ENCODE peak calls at places on chromosomes 3 and 15, in six cellular contexts. D is endodermal cell, J is BJ, U is astrocyte, A is HFF-Myc, X is dorsolateral prefrontal cortex. R is an unnamed sample.

GRCh38 chr15:100002091-100002620 is 268.9 kb upstream of the LYSMD4 start:
- DNase-seq in D (no peak), U (no peak), A (no peak), X (no peak), J (no peak), R (no peak)

GRCh38 chr3:156606729-156607128 is 51.8 kb upstream of the SSR3 start:
- DNase-seq in U (no peak), J (no peak), A (no peak), D (no peak), X (no peak), R (no peak)

GRCh38 chr3:13475871-13476590 is 4.1 kb upstream of the HDAC11 start:
- DNase-seq in X (peak), J (no peak), A (no peak), U (no peak), D (no peak), R (no peak)

GRCh38 chr15:41969851-41970431 is 2.4 kb downstream of the EHD4 start:
- DNase-seq in D (peak), A (no peak), J (no peak), X (no peak), U (peak), R (no peak)

GRCh38 chr3:176663819-176664218 is 533.5 kb downstream of the TBL1XR1 start:
- DNase-seq in U (peak), J (peak), X (no peak), D (no peak), A (peak), R (peak)

GRCh38 chr3:71389911-71390573 is 193.5 kb downstream of the FOXP1 start:
- DNase-seq in A (no peak), D (peak), X (no peak), J (no peak), U (peak), R (no peak)

GRCh38 chr15:76140069-76140454 is 80.3 kb downstream of the TMEM266 start:
- DNase-seq in A (no peak), X (no peak), D (peak), J (no peak), U (no peak), R (no peak)

GRCh38 chr3:119497824-119498187 is 541 bp upstream of the TIMMDC1 start:
- DNase-seq in X (no peak), U (peak), J (no peak), D (peak), A (no peak), R (no peak)

GRCh38 chr3:165256554-165256953 is 60.4 kb upstream of the SLITRK3 start:
- DNase-seq in J (no peak), A (no peak), U (no peak), D (no peak), X (no peak), R (no peak)

GRCh38 chr3:129592362-129593150 is 13.9 kb downstream of the PLXND1 start:
- DNase-seq in A (no peak), X (no peak), U (no peak), D (peak), J (no peak), R (no peak)

GRCh38 chr3:127012091-127012490 is 29.2 kb downstream of the PLXNA1 start:
- DNase-seq in U (peak), D (no peak), J (no peak), X (no peak), A (no peak), R (no peak)

GRCh38 chr3:14646589-14647413 is 4.8 kb upstream of the CCDC174 start:
- DNase-seq in A (no peak), U (no peak), J (no peak), X (no peak), D (peak), R (no peak)
- TF ChIP-seq CTCF in A (peak), U (no peak), J (no peak), X (no peak), D (peak), R (no peak)

GRCh38 chr3:161208931-161209330 is 12.2 kb upstream of the NMD3 start:
- DNase-seq in A (no peak), D (peak), U (no peak), X (no peak), J (no peak), R (no peak)
- H3K4me3 ChIP-seq in A (no peak), D (no peak), U (no peak), X (no peak), J (no peak), R (no peak)

GRCh38 chr15:88399021-88399685 is 68.0 kb downstream of the MRPL46 start:
- DNase-seq in A (no peak), D (no peak), X (no peak), U (no peak), J (no peak), R (no peak)

GRCh38 chr15:88396382-88396781 is 70.8 kb downstream of the MRPL46 start:
- DNase-seq in D (no peak), J (no peak), U (no peak), X (no peak), A (no peak), R (no peak)

GRCh38 chr15:88398011-88398410 is 69.2 kb downstream of the MRPL46 start:
- DNase-seq in A (no peak), D (no peak), U (no peak), X (no peak), J (no peak), R (no peak)

GRCh38 chr15:88395241-88395640 is 71.9 kb downstream of the MRPL46 start:
- DNase-seq in D (no peak), J (no peak), A (no peak), U (no peak), X (no peak), R (no peak)

GRCh38 chr15:88397506-88397905 is 69.7 kb downstream of the MRPL46 start:
- DNase-seq in A (no peak), U (no peak), D (no peak), X (no peak), J (no peak), R (no peak)
- TF ChIP-seq CTCF in A (no peak), U (no peak), D (no peak), X (no peak), J (no peak), R (no peak)

DNA sequence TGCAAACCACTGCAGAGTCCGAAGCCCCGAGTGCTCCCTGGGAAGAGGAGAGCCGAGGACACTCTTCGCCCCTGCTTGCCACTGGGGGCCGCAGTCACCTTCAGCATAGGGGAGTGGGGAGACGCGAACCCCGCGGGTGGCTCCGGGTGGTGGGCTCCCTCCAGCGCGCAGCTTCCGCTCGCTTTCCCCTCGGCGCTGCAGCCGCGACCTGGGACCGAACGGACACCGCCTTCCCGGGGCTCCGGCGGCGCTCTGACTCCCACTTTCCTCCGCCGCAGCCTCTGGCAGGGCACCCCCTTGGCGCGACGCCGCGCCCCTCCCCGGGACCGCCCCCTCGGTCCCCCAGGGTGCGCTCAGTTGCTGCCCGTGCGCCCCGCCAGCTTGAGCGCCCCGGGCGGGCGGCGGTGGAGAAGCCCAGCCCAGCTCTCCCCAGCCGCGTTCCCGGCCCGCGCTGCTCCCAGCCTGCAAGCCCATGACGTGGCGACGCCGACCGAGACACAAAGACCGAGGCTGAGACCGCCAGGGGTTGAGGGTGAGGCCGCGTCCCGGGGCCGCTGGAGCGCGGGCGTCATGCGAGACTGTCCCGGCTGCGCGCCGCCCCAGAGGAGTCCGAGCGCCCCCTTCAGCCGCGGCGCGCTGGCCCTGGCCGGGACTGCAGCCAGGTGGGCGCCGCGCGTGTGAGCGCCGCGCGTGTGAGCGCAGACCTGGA is at the start of gene MINAR1:
- DNase-seq in D (peak), X (peak), J (no peak), U (peak), A (no peak), R (no peak)
- H3K4me3 ChIP-seq in D (peak), X (peak), J (peak), U (peak), A (peak), R (peak)

DNA sequence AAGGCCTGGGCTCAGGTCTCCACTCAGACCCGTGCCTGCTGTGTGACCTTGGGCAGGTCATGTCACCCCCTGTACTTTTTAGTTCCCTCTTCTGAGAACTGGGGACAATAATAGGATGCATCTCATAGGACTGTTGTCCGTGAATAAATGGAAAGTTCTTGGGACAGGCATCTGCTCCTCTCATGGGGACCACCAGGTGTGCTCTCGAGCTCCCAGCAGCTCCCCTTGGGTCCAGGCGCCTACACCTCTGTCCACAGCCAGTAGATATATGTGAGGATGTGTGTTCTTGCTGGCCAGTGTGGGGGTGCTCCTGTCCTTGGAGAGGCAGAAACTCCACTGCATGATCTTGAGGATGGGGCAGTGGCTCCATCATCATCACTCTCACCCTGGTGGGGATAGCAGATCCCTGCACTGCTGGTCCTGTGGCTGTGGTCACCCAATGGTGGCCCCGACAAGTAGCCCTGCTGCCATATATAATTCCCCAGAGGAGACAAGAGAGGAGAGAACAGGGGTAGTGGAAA is 257.6 kb upstream of the TLE3 start:
- DNase-seq in J (no peak), A (no peak), D (peak), U (no peak), X (no peak), R (no peak)
- TF ChIP-seq CTCF in J (peak), A (no peak), D (peak), U (no peak), X (no peak), R (peak)

DNA sequence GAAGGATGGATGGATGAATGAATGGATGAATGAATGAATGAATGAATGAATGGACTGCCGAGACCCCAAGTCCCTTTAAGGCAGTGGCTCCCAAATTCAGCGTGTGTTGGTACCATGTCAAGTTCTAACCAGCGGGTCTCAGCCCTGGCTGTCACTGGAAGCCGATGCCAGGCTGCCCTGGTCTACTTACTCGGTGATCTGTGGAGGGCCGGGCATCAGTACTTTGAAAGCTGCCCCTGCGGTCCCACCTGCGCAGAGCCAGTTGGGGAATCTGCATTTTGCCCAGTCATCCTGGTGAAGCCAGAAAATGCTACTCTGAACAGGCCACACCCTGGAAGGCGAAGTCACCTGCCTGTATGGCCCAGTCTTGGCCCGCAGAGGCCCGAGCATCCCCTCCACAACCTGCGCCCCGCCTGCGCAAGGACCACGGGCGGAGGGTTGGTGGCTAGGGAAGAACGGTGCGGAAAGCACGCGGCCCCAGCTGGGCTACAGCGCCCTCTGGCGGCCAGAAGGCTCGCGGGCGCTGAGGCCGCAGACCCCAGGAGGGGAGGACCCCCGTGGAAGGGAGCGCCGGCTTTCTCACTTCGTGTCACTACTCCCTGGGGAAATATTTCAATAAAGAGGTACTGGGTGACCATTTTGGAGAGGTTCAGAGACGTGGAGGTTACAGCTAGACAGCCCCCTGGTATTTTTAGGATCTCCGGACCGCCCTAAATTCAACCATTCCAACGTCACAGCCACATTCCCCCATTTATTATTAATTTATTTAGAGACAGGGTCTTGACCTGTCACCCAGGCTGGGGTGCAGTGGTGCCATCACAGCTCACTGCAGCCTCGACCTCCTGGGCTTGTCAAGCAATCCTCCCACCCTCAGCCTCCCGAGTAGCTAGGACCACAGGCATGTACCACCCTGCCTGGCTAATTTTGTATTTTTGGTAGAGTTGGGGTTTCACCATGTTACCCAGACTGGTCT is 34.9 kb downstream of the PRKCD start:
- DNase-seq in X (no peak), U (no peak), A (no peak), J (no peak), D (peak), R (no peak)
- H3K4me3 ChIP-seq in X (no peak), U (no peak), A (no peak), J (no peak), D (no peak), R (no peak)

GRCh38 chr3:98705694-98706093 is 57.4 kb upstream of the ST3GAL6 start:
- DNase-seq in D (no peak), U (no peak), A (no peak), J (no peak), X (no peak), R (no peak)
- TF ChIP-seq CTCF in D (peak), U (no peak), A (no peak), J (peak), X (no peak), R (peak)

GRCh38 chr3:112362221-112362620 is 29.3 kb downstream of the CD200 start:
- DNase-seq in D (no peak), X (no peak), A (no peak), J (no peak), U (no peak), R (no peak)

GRCh38 chr3:112357888-112358287 is 24.9 kb downstream of the CD200 start:
- DNase-seq in U (no peak), D (no peak), J (no peak), A (no peak), X (no peak), R (no peak)

GRCh38 chr3:112364291-112364690 is 31.3 kb downstream of the CD200 start:
- DNase-seq in D (no peak), J (no peak), X (no peak), U (no peak), A (no peak), R (no peak)

GRCh38 chr3:112358311-112358780 is 25.4 kb downstream of the CD200 start:
- DNase-seq in D (no peak), J (no peak), A (no peak), X (no peak), U (peak), R (no peak)

DNA sequence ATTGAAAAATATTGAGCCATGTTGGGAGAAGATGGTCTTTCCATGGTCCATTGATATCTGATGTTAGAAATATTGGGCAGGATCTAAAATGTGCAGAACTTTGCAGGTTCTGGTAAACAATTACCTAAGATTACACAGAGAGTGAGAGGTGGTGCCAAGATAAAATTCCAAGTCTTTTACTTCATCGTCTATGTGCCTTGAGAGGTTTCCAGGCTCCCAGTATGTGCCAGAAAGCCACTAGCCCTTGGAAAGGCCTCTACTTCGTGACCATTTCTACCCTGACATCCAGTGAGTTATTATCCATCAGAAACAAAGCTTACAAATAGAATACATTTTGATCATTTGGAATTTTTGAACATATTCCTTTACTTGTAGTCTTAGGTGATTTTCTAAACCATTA is 27.6 kb downstream of the CD200 start:
- DNase-seq in U (peak), X (no peak), D (no peak), A (no peak), J (no peak), R (peak)
- H3K4me3 ChIP-seq in U (no peak), X (no peak), D (no peak), A (no peak), J (no peak), R (no peak)

GRCh38 chr3:106710596-106710995 is 666.6 kb upstream of the CCDC54 start:
- DNase-seq in J (no peak), D (no peak), U (no peak), X (no peak), A (no peak), R (no peak)
- TF ChIP-seq CTCF in J (no peak), D (no peak), U (no peak), X (no peak), A (no peak), R (no peak)

GRCh38 chr3:173552526-173552925 is 155.0 kb downstream of the NLGN1 start:
- DNase-seq in J (no peak), A (no peak), D (peak), X (no peak), U (no peak), R (no peak)

GRCh38 chr3:173556546-173556945 is 159.0 kb downstream of the NLGN1 start:
- DNase-seq in D (no peak), X (no peak), U (no peak), A (no peak), J (no peak), R (no peak)

GRCh38 chr3:173548261-173548660 is 150.7 kb downstream of the NLGN1 start:
- DNase-seq in J (no peak), D (no peak), X (no peak), A (no peak), U (no peak), R (no peak)

GRCh38 chr3:173553635-173554280 is 156.2 kb downstream of the NLGN1 start:
- DNase-seq in D (peak), A (peak), J (no peak), U (peak), X (no peak), R (peak)
- H3K4me3 ChIP-seq in D (no peak), A (no peak), J (no peak), U (no peak), X (no peak), R (no peak)